ENCODE peak calls at places on chromosome 21, in nine cellular contexts. One of them, this sample, is unnamed.

GRCh38 chr21:37240978-37241377 is 26.2 kb downstream of the VPS26C start:
- DNase-seq in EL: no peak
- DNase-seq in stimulated activated CD4-positive, alpha-beta T cell treated with anti-CD3 and anti-CD28 coated beads, Interleukin-4, amount 100 ng/mL, for 4 hours: no peak
- DNase-seq in mucosa of gallbladder: no peak
- DNase-seq in H4: no peak
- DNase-seq in fibroblast of the aortic adventitia: no peak
- DNase-seq in stimulated activated effector memory CD8-positive, alpha-beta T cell treated with anti-CD3 and anti-CD28 coated beads, Interleukin-12 subunit alpha, Interleukin-12 subunit beta, amount 100 ng/mL, for 72 hours: peak; percentile 48
- DNase-seq in HEK293T: no peak
- DNase-seq in central memory CD4-positive, alpha-beta T cell: no peak
- DNase-seq in this sample: no peak

GRCh38 chr21:35571910-35572309 is 488.4 kb downstream of the SETD4 start:
- DNase-seq in mucosa of gallbladder: no peak
- DNase-seq in HEK293T: no peak
- DNase-seq in H4: no peak
- DNase-seq in stimulated activated CD4-positive, alpha-beta T cell treated with anti-CD3 and anti-CD28 coated beads, Interleukin-4, amount 100 ng/mL, for 4 hours: no peak
- DNase-seq in EL: no peak
- DNase-seq in central memory CD4-positive, alpha-beta T cell: no peak
- DNase-seq in fibroblast of the aortic adventitia: peak; percentile 62
- DNase-seq in stimulated activated effector memory CD8-positive, alpha-beta T cell treated with anti-CD3 and anti-CD28 coated beads, Interleukin-12 subunit alpha, Interleukin-12 subunit beta, amount 100 ng/mL, for 72 hours: no peak
- DNase-seq in this sample: no peak

GRCh38 chr21:21301013-21301412 is 302.8 kb downstream of the NCAM2 start:
- DNase-seq in fibroblast of the aortic adventitia: no peak
- DNase-seq in EL: no peak
- DNase-seq in HEK293T: no peak
- DNase-seq in H4: no peak
- DNase-seq in stimulated activated CD4-positive, alpha-beta T cell treated with anti-CD3 and anti-CD28 coated beads, Interleukin-4, amount 100 ng/mL, for 4 hours: no peak
- DNase-seq in central memory CD4-positive, alpha-beta T cell: no peak
- DNase-seq in mucosa of gallbladder: no peak
- DNase-seq in stimulated activated effector memory CD8-positive, alpha-beta T cell treated with anti-CD3 and anti-CD28 coated beads, Interleukin-12 subunit alpha, Interleukin-12 subunit beta, amount 100 ng/mL, for 72 hours: no peak
- DNase-seq in this sample: no peak

GRCh38 chr21:37139902-37140301 is 66.8 kb downstream of the TTC3 start:
- DNase-seq in central memory CD4-positive, alpha-beta T cell: no peak
- DNase-seq in HEK293T: no peak
- DNase-seq in stimulated activated CD4-positive, alpha-beta T cell treated with anti-CD3 and anti-CD28 coated beads, Interleukin-4, amount 100 ng/mL, for 4 hours: no peak
- DNase-seq in fibroblast of the aortic adventitia: no peak
- DNase-seq in EL: peak; percentile 69
- DNase-seq in mucosa of gallbladder: no peak
- DNase-seq in stimulated activated effector memory CD8-positive, alpha-beta T cell treated with anti-CD3 and anti-CD28 coated beads, Interleukin-12 subunit alpha, Interleukin-12 subunit beta, amount 100 ng/mL, for 72 hours: no peak
- DNase-seq in H4: no peak
- DNase-seq in this sample: no peak

GRCh38 chr21:38352536-38353219 is 95.9 kb downstream of the KCNJ15 start:
- DNase-seq in mucosa of gallbladder: peak; percentile 64
- DNase-seq in HEK293T: peak; percentile 54
- DNase-seq in H4: peak; percentile 76
- DNase-seq in EL: peak; percentile 74
- DNase-seq in fibroblast of the aortic adventitia: peak; percentile 85
- DNase-seq in stimulated activated CD4-positive, alpha-beta T cell treated with anti-CD3 and anti-CD28 coated beads, Interleukin-4, amount 100 ng/mL, for 4 hours: no peak
- DNase-seq in central memory CD4-positive, alpha-beta T cell: no peak
- DNase-seq in stimulated activated effector memory CD8-positive, alpha-beta T cell treated with anti-CD3 and anti-CD28 coated beads, Interleukin-12 subunit alpha, Interleukin-12 subunit beta, amount 100 ng/mL, for 72 hours: no peak
- DNase-seq in this sample: no peak

GRCh38 chr21:34091607-34092006 is 18.2 kb downstream of the MRPS6 start:
- DNase-seq in stimulated activated effector memory CD8-positive, alpha-beta T cell treated with anti-CD3 and anti-CD28 coated beads, Interleukin-12 subunit alpha, Interleukin-12 subunit beta, amount 100 ng/mL, for 72 hours: no peak
- DNase-seq in mucosa of gallbladder: no peak
- DNase-seq in fibroblast of the aortic adventitia: no peak
- DNase-seq in H4: no peak
- DNase-seq in HEK293T: no peak
- DNase-seq in EL: no peak
- DNase-seq in stimulated activated CD4-positive, alpha-beta T cell treated with anti-CD3 and anti-CD28 coated beads, Interleukin-4, amount 100 ng/mL, for 4 hours: no peak
- DNase-seq in central memory CD4-positive, alpha-beta T cell: no peak
- DNase-seq in this sample: no peak

GRCh38 chr21:25550352-25550751 is 56.9 kb downstream of the MRPL39 start:
- DNase-seq in fibroblast of the aortic adventitia: no peak
- DNase-seq in mucosa of gallbladder: no peak
- DNase-seq in H4: no peak
- DNase-seq in HEK293T: no peak
- DNase-seq in EL: no peak
- DNase-seq in stimulated activated CD4-positive, alpha-beta T cell treated with anti-CD3 and anti-CD28 coated beads, Interleukin-4, amount 100 ng/mL, for 4 hours: no peak
- DNase-seq in stimulated activated effector memory CD8-positive, alpha-beta T cell treated with anti-CD3 and anti-CD28 coated beads, Interleukin-12 subunit alpha, Interleukin-12 subunit beta, amount 100 ng/mL, for 72 hours: no peak
- DNase-seq in central memory CD4-positive, alpha-beta T cell: no peak
- DNase-seq in this sample: no peak

GRCh38 chr21:37204580-37204979 is 62.6 kb downstream of the VPS26C start:
- DNase-seq in stimulated activated effector memory CD8-positive, alpha-beta T cell treated with anti-CD3 and anti-CD28 coated beads, Interleukin-12 subunit alpha, Interleukin-12 subunit beta, amount 100 ng/mL, for 72 hours: no peak
- DNase-seq in HEK293T: no peak
- DNase-seq in central memory CD4-positive, alpha-beta T cell: no peak
- DNase-seq in mucosa of gallbladder: no peak
- DNase-seq in fibroblast of the aortic adventitia: peak; percentile 9
- DNase-seq in EL: peak; percentile 26
- DNase-seq in stimulated activated CD4-positive, alpha-beta T cell treated with anti-CD3 and anti-CD28 coated beads, Interleukin-4, amount 100 ng/mL, for 4 hours: no peak
- DNase-seq in H4: no peak
- DNase-seq in this sample: no peak

This sample was measured in GM12892.